ENCODE peak calls at places on chromosomes 5 and 9, in seven cellular contexts. N is NCI-H774, Y is GM23248, X is endothelial cell, I is NAMALWA, D is NCI-H2081, J is iPS DF 19.7. V is an unnamed sample.

GRCh38 chr9:110047955-110048472 is 159.9 kb downstream of the C9orf152 start:
- DNase-seq in X (peak), N (no peak), Y (no peak), I (no peak), J (no peak), D (peak), V (peak)

GRCh38 chr5:18744990-18745590 is 1110.8 kb downstream of the TAF11L14 start:
- DNase-seq in D (peak), X (no peak), J (no peak), N (peak), Y (no peak), I (peak), V (peak)

GRCh38 chr5:86968311-86968753 is 299.4 kb upstream of the RASA1 start:
- DNase-seq in J (no peak), I (peak), D (peak), N (peak), X (peak), Y (peak), V (peak)

GRCh38 chr5:139976703-139977102 is 66.4 kb downstream of the NRG2 start:
- DNase-seq in I (no peak), J (no peak), X (no peak), D (no peak), N (no peak), Y (no peak), V (no peak)

GRCh38 chr5:171907731-171908343 is 98.6 kb downstream of the FBXW11 start:
- DNase-seq in Y (peak), D (peak), X (peak), I (peak), N (peak), J (no peak), V (peak)

GRCh38 chr9:16434522-16434921 is 435.9 kb downstream of the BNC2 start:
- DNase-seq in X (no peak), J (no peak), N (no peak), Y (peak), I (no peak), D (no peak), V (no peak)

GRCh38 chr9:36382484-36382883 is 17.6 kb downstream of the RNF38 start:
- DNase-seq in D (no peak), J (no peak), Y (no peak), I (no peak), N (no peak), X (no peak), V (no peak)

GRCh38 chr9:22342489-22343217 is 104.0 kb upstream of the DMRTA1 start:
- DNase-seq in X (no peak), D (no peak), N (no peak), I (no peak), Y (peak), J (no peak), V (no peak)

GRCh38 chr5:116378007-116378831 is 196.4 kb downstream of the SEMA6A start:
- DNase-seq in N (no peak), D (peak), X (no peak), Y (no peak), J (no peak), I (no peak), V (peak)

GRCh38 chr9:6715755-6716643 is 41.8 kb upstream of the KDM4C start:
- DNase-seq in X (peak), D (no peak), J (no peak), N (peak), Y (peak), I (peak), V (peak)

GRCh38 chr9:89366711-89367110 is 48.4 kb downstream of the SECISBP2 start:
- DNase-seq in J (no peak), I (no peak), X (no peak), N (no peak), D (no peak), Y (peak), V (no peak)

GRCh38 chr9:86821011-86821845 is 126.1 kb downstream of the GAS1 start:
- DNase-seq in J (no peak), I (no peak), X (no peak), N (no peak), Y (peak), D (no peak), V (no peak)

GRCh38 chr5:136781464-136781863 is 416.1 kb upstream of the TRPC7 start:
- DNase-seq in J (no peak), Y (peak), D (no peak), X (no peak), I (no peak), N (no peak), V (no peak)

GRCh38 chr9:134205636-134206316 is 41.4 kb upstream of the RNU6ATAC start:
- DNase-seq in N (peak), Y (peak), J (no peak), X (no peak), D (peak), I (peak), V (peak)

GRCh38 chr9:136759001-136759400 is 958 bp upstream of the LCN8 start:
- DNase-seq in D (no peak), X (no peak), N (no peak), I (no peak), J (no peak), Y (no peak), V (no peak)

GRCh38 chr5:102777099-102777498 is 22.0 kb downstream of the PAM start:
- DNase-seq in J (no peak), I (no peak), Y (no peak), X (no peak), N (no peak), D (peak), V (peak)

GRCh38 chr5:168598639-168599038 is 19.5 kb upstream of the PANK3 start:
- DNase-seq in Y (no peak), I (no peak), N (no peak), X (no peak), D (no peak), J (no peak), V (no peak)

GRCh38 chr5:2125163-2125900 is 242.6 kb upstream of the IRX4 start:
- DNase-seq in D (no peak), Y (no peak), J (no peak), I (no peak), X (no peak), N (no peak), V (no peak)

GRCh38 chr9:124747065-124747464 is 24.0 kb downstream of the NR6A1 start:
- DNase-seq in X (no peak), D (no peak), I (no peak), Y (no peak), J (no peak), N (no peak), V (no peak)

GRCh38 chr9:86600291-86600690 is 246.1 kb upstream of the TUT7 start:
- DNase-seq in Y (peak), I (no peak), J (no peak), D (no peak), X (no peak), N (no peak), V (no peak)

GRCh38 chr9:107112707-107113243 is 170.3 kb upstream of the RAD23B start:
- DNase-seq in D (no peak), I (no peak), N (no peak), X (no peak), Y (no peak), J (no peak), V (no peak)

GRCh38 chr9:5582835-5583195 is 46.1 kb upstream of the RIC1 start:
- DNase-seq in N (no peak), X (no peak), J (no peak), D (no peak), Y (peak), I (peak), V (no peak)

GRCh38 chr9:116855881-116856662 is 169.0 kb downstream of the TRIM32 start:
- DNase-seq in J (no peak), Y (peak), X (no peak), D (no peak), N (no peak), I (no peak), V (no peak)

GRCh38 chr5:31854625-31855526 is 215.9 kb downstream of the PDZD2 start:
- DNase-seq in N (no peak), Y (peak), D (peak), J (no peak), X (peak), I (no peak), V (no peak)

GRCh38 chr5:126577415-126577814 is 17.6 kb downstream of the ALDH7A1 start:
- DNase-seq in Y (no peak), J (no peak), D (no peak), X (no peak), N (no peak), I (no peak), V (no peak)

GRCh38 chr5:32190094-32190493 is 16.0 kb upstream of the GOLPH3 start:
- DNase-seq in N (no peak), X (no peak), D (no peak), Y (peak), J (no peak), I (no peak), V (no peak)

GRCh38 chr5:170315154-170315553 is 17.6 kb upstream of the LCP2 start:
- DNase-seq in D (no peak), J (no peak), Y (no peak), I (no peak), N (no peak), X (no peak), V (no peak)

GRCh38 chr5:91938441-91938840 is 555.3 kb upstream of the ARRDC3 start:
- DNase-seq in D (no peak), N (no peak), X (no peak), I (no peak), Y (peak), J (no peak), V (no peak)

GRCh38 chr9:127897194-127897692 is 2.2 kb downstream of the ST6GALNAC6 start:
- DNase-seq in J (peak), Y (peak), D (no peak), X (peak), N (no peak), I (peak), V (no peak)

GRCh38 chr5:158514961-158515359 is 584.8 kb downstream of the EBF1 start:
- DNase-seq in D (no peak), J (no peak), Y (peak), N (no peak), X (no peak), I (no peak), V (no peak)

GRCh38 chr5:135930029-135930948 is 24.5 kb downstream of the LECT2 start:
- DNase-seq in Y (peak), D (peak), N (no peak), I (no peak), J (peak), X (peak), V (no peak)

GRCh38 chr5:141355641-141356040 is 820 bp downstream of the PCDHGA4 start:
- DNase-seq in N (no peak), Y (no peak), X (no peak), I (no peak), D (no peak), J (no peak), V (no peak)

GRCh38 chr5:41924872-41925554 is at the start of gene FBXO4:
- DNase-seq in J (no peak), X (peak), N (peak), Y (peak), I (peak), D (peak), V (peak)

V was measured in NCI-H2227 treated with DMSO at 0.1 percent for 48 hours.